ENCODE peak calls at places on chromosome X, in seven cellular contexts. One of them, this sample, is unnamed.

GRCh38 chrX:137428251-137428661 is 137.7 kb upstream of the ZIC3 start:
- DNase-seq in tibial artery: no peak
- DNase-seq in activated effector memory CD4-positive, alpha-beta T cell treated with Interleukin-2 at 50 U/mL for 16 hours: no peak
- DNase-seq in A172: no peak
- DNase-seq in PC-3: no peak
- DNase-seq in NCI-H1105: no peak
- DNase-seq in CD4-positive, CD25-positive, alpha-beta regulatory T cell: no peak
- DNase-seq in this sample: no peak

GRCh38 chrX:65598559-65599147 is 64.1 kb upstream of the LAS1L start:
- DNase-seq in tibial artery: no peak
- DNase-seq in activated effector memory CD4-positive, alpha-beta T cell treated with Interleukin-2 at 50 U/mL for 16 hours: no peak
- DNase-seq in A172: no peak
- DNase-seq in PC-3: no peak
- DNase-seq in NCI-H1105: no peak
- DNase-seq in CD4-positive, CD25-positive, alpha-beta regulatory T cell: peak; percentile 37
- DNase-seq in this sample: no peak

GRCh38 chrX:13690836-13691235 is 1.9 kb downstream of the RAB9A start:
- DNase-seq in tibial artery: no peak
- DNase-seq in activated effector memory CD4-positive, alpha-beta T cell treated with Interleukin-2 at 50 U/mL for 16 hours: no peak
- DNase-seq in A172: no peak
- DNase-seq in PC-3: peak; percentile 42
- DNase-seq in NCI-H1105: no peak
- DNase-seq in CD4-positive, CD25-positive, alpha-beta regulatory T cell: peak; percentile 16
- DNase-seq in this sample: no peak

GRCh38 chrX:133229361-133229760 is 11.2 kb upstream of the TFDP3 start:
- DNase-seq in tibial artery: no peak
- DNase-seq in activated effector memory CD4-positive, alpha-beta T cell treated with Interleukin-2 at 50 U/mL for 16 hours: no peak
- DNase-seq in A172: peak; percentile 54
- DNase-seq in PC-3: peak; percentile 93
- DNase-seq in NCI-H1105: no peak
- DNase-seq in CD4-positive, CD25-positive, alpha-beta regulatory T cell: no peak
- DNase-seq in this sample: no peak

GRCh38 chrX:120145295-120145925 is 13.0 kb upstream of the RHOXF2 start:
- DNase-seq in tibial artery: no peak
- DNase-seq in activated effector memory CD4-positive, alpha-beta T cell treated with Interleukin-2 at 50 U/mL for 16 hours: no peak
- DNase-seq in A172: no peak
- DNase-seq in PC-3: no peak
- DNase-seq in NCI-H1105: no peak
- DNase-seq in CD4-positive, CD25-positive, alpha-beta regulatory T cell: peak; percentile 26
- DNase-seq in this sample: peak; percentile 70

GRCh38 chrX:131677655-131678628 is 134.1 kb downstream of the OR13H1 start:
- DNase-seq in tibial artery: no peak
- DNase-seq in activated effector memory CD4-positive, alpha-beta T cell treated with Interleukin-2 at 50 U/mL for 16 hours: no peak
- DNase-seq in A172: peak; percentile 1
- DNase-seq in PC-3: peak; percentile 57
- DNase-seq in NCI-H1105: peak; percentile 21
- DNase-seq in CD4-positive, CD25-positive, alpha-beta regulatory T cell: peak; percentile 38
- DNase-seq in this sample: peak; percentile 12

GRCh38 chrX:50613846-50614245 is 143.2 kb upstream of the DGKK start:
- DNase-seq in tibial artery: no peak
- DNase-seq in activated effector memory CD4-positive, alpha-beta T cell treated with Interleukin-2 at 50 U/mL for 16 hours: no peak
- DNase-seq in A172: no peak
- DNase-seq in PC-3: no peak
- DNase-seq in NCI-H1105: no peak
- DNase-seq in CD4-positive, CD25-positive, alpha-beta regulatory T cell: no peak
- DNase-seq in this sample: no peak

GRCh38 chrX:12997898-12998687 is 23.2 kb downstream of the TMSB4X start:
- DNase-seq in tibial artery: no peak
- DNase-seq in activated effector memory CD4-positive, alpha-beta T cell treated with Interleukin-2 at 50 U/mL for 16 hours: no peak
- DNase-seq in A172: no peak
- DNase-seq in PC-3: no peak
- DNase-seq in NCI-H1105: no peak
- DNase-seq in CD4-positive, CD25-positive, alpha-beta regulatory T cell: peak; percentile 26
- DNase-seq in this sample: no peak

GRCh38 chrX:103774070-103774642 is 2.5 kb upstream of the PLP1 start:
- DNase-seq in tibial artery: no peak
- DNase-seq in activated effector memory CD4-positive, alpha-beta T cell treated with Interleukin-2 at 50 U/mL for 16 hours: no peak
- DNase-seq in A172: peak; percentile 2
- DNase-seq in PC-3: peak; percentile 72
- DNase-seq in NCI-H1105: no peak
- DNase-seq in CD4-positive, CD25-positive, alpha-beta regulatory T cell: no peak
- DNase-seq in this sample: peak; percentile 1

GRCh38 chrX:119512145-119512800 is 44.0 kb downstream of the SLC25A5 start:
- DNase-seq in tibial artery: peak; percentile 29
- DNase-seq in activated effector memory CD4-positive, alpha-beta T cell treated with Interleukin-2 at 50 U/mL for 16 hours: no peak
- DNase-seq in A172: peak; percentile 56
- DNase-seq in PC-3: peak; percentile 85
- DNase-seq in NCI-H1105: peak; percentile 68
- DNase-seq in CD4-positive, CD25-positive, alpha-beta regulatory T cell: peak; percentile 41
- DNase-seq in this sample: no peak

GRCh38 chrX:13398073-13398823 is 78.4 kb upstream of the ATXN3L start:
- DNase-seq in tibial artery: peak; percentile 54
- DNase-seq in activated effector memory CD4-positive, alpha-beta T cell treated with Interleukin-2 at 50 U/mL for 16 hours: no peak
- DNase-seq in A172: peak; percentile 100
- DNase-seq in PC-3: peak; percentile 97
- DNase-seq in NCI-H1105: no peak
- DNase-seq in CD4-positive, CD25-positive, alpha-beta regulatory T cell: no peak
- DNase-seq in this sample: no peak

GRCh38 chrX:126819429-126819828 is at the start of gene PRR32:
- DNase-seq in tibial artery: no peak
- DNase-seq in activated effector memory CD4-positive, alpha-beta T cell treated with Interleukin-2 at 50 U/mL for 16 hours: no peak
- DNase-seq in A172: no peak
- DNase-seq in PC-3: no peak
- DNase-seq in NCI-H1105: no peak
- DNase-seq in CD4-positive, CD25-positive, alpha-beta regulatory T cell: no peak
- DNase-seq in this sample: no peak

GRCh38 chrX:10906861-10907260 is 204.3 kb upstream of the HCCS start:
- DNase-seq in tibial artery: no peak
- DNase-seq in activated effector memory CD4-positive, alpha-beta T cell treated with Interleukin-2 at 50 U/mL for 16 hours: no peak
- DNase-seq in A172: no peak
- DNase-seq in PC-3: no peak
- DNase-seq in NCI-H1105: no peak
- DNase-seq in CD4-positive, CD25-positive, alpha-beta regulatory T cell: no peak
- DNase-seq in this sample: no peak

GRCh38 chrX:87338510-87338909 is 179.1 kb upstream of the KLHL4 start:
- DNase-seq in tibial artery: no peak
- DNase-seq in activated effector memory CD4-positive, alpha-beta T cell treated with Interleukin-2 at 50 U/mL for 16 hours: no peak
- DNase-seq in A172: peak; percentile 0
- DNase-seq in PC-3: peak; percentile 47
- DNase-seq in NCI-H1105: peak; percentile 1
- DNase-seq in CD4-positive, CD25-positive, alpha-beta regulatory T cell: no peak
- DNase-seq in this sample: no peak

GRCh38 chrX:103362504-103362903 is 6.2 kb downstream of the TCEAL9 start:
- DNase-seq in tibial artery: no peak
- DNase-seq in activated effector memory CD4-positive, alpha-beta T cell treated with Interleukin-2 at 50 U/mL for 16 hours: no peak
- DNase-seq in A172: no peak
- DNase-seq in PC-3: peak; percentile 54
- DNase-seq in NCI-H1105: no peak
- DNase-seq in CD4-positive, CD25-positive, alpha-beta regulatory T cell: no peak
- DNase-seq in this sample: no peak